ENCODE peak calls at places on chromosome 13, in five cellular contexts. One of them, this sample, is unnamed.

GRCh38 chr13:39527961-39528720 is 74.9 kb downstream of the LHFPL6 start:
- DNase-seq in MM.1S: no peak
- DNase-seq in choroid plexus epithelial cell: peak
- DNase-seq in CD4-positive, alpha-beta T cell: no peak
- DNase-seq in breast epithelium: no peak
- DNase-seq in this sample: no peak

GRCh38 chr13:40232321-40232720 is 434.1 kb downstream of the FOXO1 start:
- DNase-seq in MM.1S: no peak
- DNase-seq in choroid plexus epithelial cell: no peak
- DNase-seq in CD4-positive, alpha-beta T cell: no peak
- DNase-seq in breast epithelium: no peak
- DNase-seq in this sample: no peak

GRCh38 chr13:36212789-36213188 is 1.6 kb downstream of the SOHLH2 start:
- DNase-seq in MM.1S: no peak
- DNase-seq in choroid plexus epithelial cell: no peak
- DNase-seq in CD4-positive, alpha-beta T cell: no peak
- DNase-seq in breast epithelium: no peak
- DNase-seq in this sample: no peak

GRCh38 chr13:75566658-75567057 is 17.1 kb downstream of the UCHL3 start:
- DNase-seq in MM.1S: no peak
- DNase-seq in choroid plexus epithelial cell: peak
- DNase-seq in CD4-positive, alpha-beta T cell: no peak
- DNase-seq in breast epithelium: no peak
- DNase-seq in this sample: no peak

GRCh38 chr13:58087566-58087965 is 456.0 kb downstream of the PCDH17 start:
- DNase-seq in MM.1S: no peak
- DNase-seq in choroid plexus epithelial cell: no peak
- DNase-seq in CD4-positive, alpha-beta T cell: no peak
- DNase-seq in breast epithelium: no peak
- DNase-seq in this sample: no peak

GRCh38 chr13:99231726-99232125 is 26.5 kb downstream of the GPR18 start:
- DNase-seq in MM.1S: no peak
- DNase-seq in choroid plexus epithelial cell: no peak
- DNase-seq in CD4-positive, alpha-beta T cell: no peak
- DNase-seq in breast epithelium: no peak
- DNase-seq in this sample: no peak

GRCh38 chr13:100131863-100132574 is 43.1 kb downstream of the PCCA start:
- DNase-seq in MM.1S: no peak
- DNase-seq in choroid plexus epithelial cell: peak
- DNase-seq in CD4-positive, alpha-beta T cell: no peak
- DNase-seq in breast epithelium: no peak
- DNase-seq in this sample: no peak

GRCh38 chr13:93771782-93772181 is 545.2 kb downstream of the GPC6 start:
- DNase-seq in MM.1S: no peak
- DNase-seq in choroid plexus epithelial cell: peak
- DNase-seq in CD4-positive, alpha-beta T cell: no peak
- DNase-seq in breast epithelium: no peak
- DNase-seq in this sample: no peak

GRCh38 chr13:27160657-27161174 is 10.9 kb downstream of the USP12 start:
- DNase-seq in MM.1S: no peak
- DNase-seq in choroid plexus epithelial cell: no peak
- DNase-seq in CD4-positive, alpha-beta T cell: no peak
- DNase-seq in breast epithelium: no peak
- DNase-seq in this sample: no peak

GRCh38 chr13:24644051-24644450 is 36.2 kb upstream of the ATP12A start:
- DNase-seq in MM.1S: no peak
- DNase-seq in choroid plexus epithelial cell: peak
- DNase-seq in CD4-positive, alpha-beta T cell: no peak
- DNase-seq in breast epithelium: no peak
- DNase-seq in this sample: no peak

DNA sequence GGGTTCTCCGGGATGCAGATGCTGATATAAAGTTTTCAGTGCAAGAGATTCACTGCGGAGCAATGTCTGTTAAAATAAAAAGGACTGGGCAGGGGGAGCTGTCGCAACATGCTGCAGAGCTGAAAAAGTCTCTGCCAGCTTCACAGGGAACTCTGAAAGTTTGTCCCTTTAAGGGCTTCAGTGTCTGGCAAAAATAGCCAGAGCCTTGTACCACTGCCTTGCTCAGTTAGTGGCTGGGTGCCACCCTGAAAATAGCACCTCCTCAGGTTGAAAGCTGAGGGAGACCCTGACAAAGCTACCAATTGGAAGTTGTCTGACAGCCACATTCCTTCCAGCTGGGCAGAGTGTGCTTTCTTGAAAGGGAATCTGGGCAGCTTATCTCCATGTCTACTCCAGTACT is 3.0 kb upstream of the NDFIP2 start:
- DNase-seq in MM.1S: no peak
- DNase-seq in choroid plexus epithelial cell: no peak
- DNase-seq in CD4-positive, alpha-beta T cell: no peak
- DNase-seq in breast epithelium: no peak
- DNase-seq in this sample: no peak
- TF ChIP-seq CTCF in MM.1S: no peak
- TF ChIP-seq CTCF in choroid plexus epithelial cell: peak
- TF ChIP-seq CTCF in CD4-positive, alpha-beta T cell: no peak
- TF ChIP-seq CTCF in breast epithelium: no peak
- TF ChIP-seq CTCF in this sample: no peak

DNA sequence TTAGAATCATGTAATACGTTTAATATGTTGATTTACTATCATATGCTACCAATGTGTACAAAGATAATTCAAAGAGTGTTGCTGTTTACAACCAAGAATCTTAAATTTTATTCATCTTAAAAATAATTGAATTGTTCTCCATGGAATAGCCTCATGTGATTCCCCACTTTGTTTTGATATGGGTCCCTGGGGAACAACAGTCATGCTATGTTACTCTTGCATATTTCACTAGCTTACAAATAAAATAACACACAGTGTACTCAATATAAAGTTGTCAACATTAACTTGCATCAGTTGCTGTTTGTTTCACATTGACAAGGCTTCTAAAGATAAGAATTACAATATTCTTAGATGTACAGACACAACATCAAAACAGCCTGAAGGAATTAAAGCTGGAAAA is 2.3 kb downstream of the ENOX1 start:
- DNase-seq in MM.1S: no peak
- DNase-seq in choroid plexus epithelial cell: peak
- DNase-seq in CD4-positive, alpha-beta T cell: no peak
- DNase-seq in breast epithelium: no peak
- DNase-seq in this sample: no peak
- TF ChIP-seq CTCF in MM.1S: no peak
- TF ChIP-seq CTCF in choroid plexus epithelial cell: no peak
- TF ChIP-seq CTCF in CD4-positive, alpha-beta T cell: no peak
- TF ChIP-seq CTCF in breast epithelium: no peak
- TF ChIP-seq CTCF in this sample: no peak

GRCh38 chr13:69524459-69525155 is 583.0 kb upstream of the ATXN8OS start:
- DNase-seq in MM.1S: no peak
- DNase-seq in choroid plexus epithelial cell: peak
- DNase-seq in CD4-positive, alpha-beta T cell: no peak
- DNase-seq in breast epithelium: no peak
- DNase-seq in this sample: no peak
- TF ChIP-seq CTCF in MM.1S: peak
- TF ChIP-seq CTCF in choroid plexus epithelial cell: peak
- TF ChIP-seq CTCF in CD4-positive, alpha-beta T cell: no peak
- TF ChIP-seq CTCF in breast epithelium: no peak
- TF ChIP-seq CTCF in this sample: no peak

GRCh38 chr13:71754407-71754974 is 112.5 kb downstream of the DACH1 start:
- DNase-seq in MM.1S: no peak
- DNase-seq in choroid plexus epithelial cell: peak
- DNase-seq in CD4-positive, alpha-beta T cell: no peak
- DNase-seq in breast epithelium: no peak
- DNase-seq in this sample: no peak
- TF ChIP-seq CTCF in MM.1S: no peak
- TF ChIP-seq CTCF in choroid plexus epithelial cell: peak
- TF ChIP-seq CTCF in CD4-positive, alpha-beta T cell: no peak
- TF ChIP-seq CTCF in breast epithelium: no peak
- TF ChIP-seq CTCF in this sample: no peak

GRCh38 chr13:34777914-34778303 is 164.2 kb upstream of the NBEA start:
- DNase-seq in MM.1S: no peak
- DNase-seq in choroid plexus epithelial cell: no peak
- DNase-seq in CD4-positive, alpha-beta T cell: no peak
- DNase-seq in breast epithelium: no peak
- DNase-seq in this sample: no peak

GRCh38 chr13:34776390-34776981 is 165.6 kb upstream of the NBEA start:
- DNase-seq in MM.1S: no peak
- DNase-seq in choroid plexus epithelial cell: no peak
- DNase-seq in CD4-positive, alpha-beta T cell: no peak
- DNase-seq in breast epithelium: no peak
- DNase-seq in this sample: no peak

GRCh38 chr13:34776984-34777913 is 164.8 kb upstream of the NBEA start:
- DNase-seq in MM.1S: no peak
- DNase-seq in choroid plexus epithelial cell: no peak
- DNase-seq in CD4-positive, alpha-beta T cell: no peak
- DNase-seq in breast epithelium: no peak
- DNase-seq in this sample: no peak

GRCh38 chr13:34779171-34779570 is 162.9 kb upstream of the NBEA start:
- DNase-seq in MM.1S: no peak
- DNase-seq in choroid plexus epithelial cell: no peak
- DNase-seq in CD4-positive, alpha-beta T cell: no peak
- DNase-seq in breast epithelium: no peak
- DNase-seq in this sample: no peak
- TF ChIP-seq CTCF in MM.1S: no peak
- TF ChIP-seq CTCF in choroid plexus epithelial cell: peak
- TF ChIP-seq CTCF in CD4-positive, alpha-beta T cell: no peak
- TF ChIP-seq CTCF in breast epithelium: no peak
- TF ChIP-seq CTCF in this sample: no peak

GRCh38 chr13:31012285-31013024 is 80.0 kb downstream of the TEX26 start:
- DNase-seq in MM.1S: no peak
- DNase-seq in choroid plexus epithelial cell: peak
- DNase-seq in CD4-positive, alpha-beta T cell: no peak
- DNase-seq in breast epithelium: no peak
- DNase-seq in this sample: no peak
- TF ChIP-seq CTCF in MM.1S: no peak
- TF ChIP-seq CTCF in choroid plexus epithelial cell: peak
- TF ChIP-seq CTCF in CD4-positive, alpha-beta T cell: no peak
- TF ChIP-seq CTCF in breast epithelium: no peak
- TF ChIP-seq CTCF in this sample: no peak

GRCh38 chr13:85588359-85588758 is 210.9 kb downstream of the SLITRK6 start:
- DNase-seq in MM.1S: no peak
- DNase-seq in choroid plexus epithelial cell: no peak
- DNase-seq in CD4-positive, alpha-beta T cell: no peak
- DNase-seq in breast epithelium: no peak
- DNase-seq in this sample: no peak

GRCh38 chr13:85586856-85587255 is 212.4 kb downstream of the SLITRK6 start:
- DNase-seq in MM.1S: no peak
- DNase-seq in choroid plexus epithelial cell: no peak
- DNase-seq in CD4-positive, alpha-beta T cell: no peak
- DNase-seq in breast epithelium: no peak
- DNase-seq in this sample: no peak

GRCh38 chr13:85586422-85586831 is 212.8 kb downstream of the SLITRK6 start:
- DNase-seq in MM.1S: no peak
- DNase-seq in choroid plexus epithelial cell: peak
- DNase-seq in CD4-positive, alpha-beta T cell: no peak
- DNase-seq in breast epithelium: no peak
- DNase-seq in this sample: no peak

GRCh38 chr13:85582890-85583289 is 216.3 kb downstream of the SLITRK6 start:
- DNase-seq in MM.1S: no peak
- DNase-seq in choroid plexus epithelial cell: peak
- DNase-seq in CD4-positive, alpha-beta T cell: no peak
- DNase-seq in breast epithelium: no peak
- DNase-seq in this sample: no peak
- TF ChIP-seq CTCF in MM.1S: no peak
- TF ChIP-seq CTCF in choroid plexus epithelial cell: no peak
- TF ChIP-seq CTCF in CD4-positive, alpha-beta T cell: no peak
- TF ChIP-seq CTCF in breast epithelium: no peak
- TF ChIP-seq CTCF in this sample: no peak

This sample was measured in activated B cell treated with CpG ODN at 0.5 μM for 24 hours.